ENCODE peak calls at places on chromosomes 1 and 21, in ten cellular contexts. D, I, G, U, O, Q, C, A, R and K are unnamed samples.

GRCh38 chr1:26378088-26378878 is 5.7 kb upstream of the ZNF683 start:
- DNase-seq in D (peak), I (peak), G (peak), U (no peak), O (peak), Q (peak), C (no peak), A (no peak), R (no peak), K (peak)

GRCh38 chr1:204826970-204827369 is 43.7 kb upstream of the NFASC start:
- DNase-seq in D (peak), I (peak), G (peak), U (no peak), O (no peak), Q (peak), C (peak), A (no peak), R (peak), K (peak)

GRCh38 chr1:21696931-21697330 is 27.8 kb upstream of the RAP1GAP start:
- DNase-seq in D (no peak), I (no peak), G (no peak), U (no peak), O (peak), Q (no peak), C (no peak), A (no peak), R (no peak), K (no peak)

GRCh38 chr1:91777630-91778300 is 108.2 kb downstream of the TGFBR3 start:
- DNase-seq in D (no peak), I (no peak), G (no peak), U (no peak), O (no peak), Q (no peak), C (no peak), A (no peak), R (no peak), K (no peak)

GRCh38 chr1:106926748-106927582 is 129.5 kb upstream of the PRMT6 start:
- DNase-seq in D (peak), I (no peak), G (no peak), U (no peak), O (peak), Q (no peak), C (no peak), A (no peak), R (no peak), K (no peak)

GRCh38 chr1:240816472-240816871 is 204.5 kb upstream of the GREM2 start:
- DNase-seq in D (no peak), I (no peak), G (no peak), U (no peak), O (no peak), Q (no peak), C (no peak), A (no peak), R (no peak), K (no peak)

GRCh38 chr1:16906873-16907272 is 11.1 kb downstream of the RNU1-2 start:
- DNase-seq in D (no peak), I (no peak), G (no peak), U (no peak), O (no peak), Q (no peak), C (no peak), A (no peak), R (no peak), K (no peak)

GRCh38 chr21:16912075-16912474 is 600.8 kb upstream of the CXADR start:
- DNase-seq in D (peak), I (no peak), G (peak), U (no peak), O (peak), Q (no peak), C (no peak), A (no peak), R (no peak), K (no peak)

GRCh38 chr1:176501596-176501995 is 38.6 kb downstream of the PAPPA2 start:
- DNase-seq in D (peak), I (no peak), G (no peak), U (no peak), O (no peak), Q (no peak), C (no peak), A (no peak), R (no peak), K (no peak)

GRCh38 chr1:28986296-28986910 is 72.0 kb downstream of the EPB41 start:
- DNase-seq in D (no peak), I (peak), G (peak), U (no peak), O (no peak), Q (no peak), C (no peak), A (no peak), R (no peak), K (peak)

GRCh38 chr1:170221031-170221430 is 75.3 kb downstream of the NTMT2 start:
- DNase-seq in D (peak), I (no peak), G (peak), U (no peak), O (no peak), Q (no peak), C (no peak), A (peak), R (no peak), K (no peak)

GRCh38 chr1:219040291-219040690 is 133.4 kb upstream of the LYPLAL1 start:
- DNase-seq in D (no peak), I (no peak), G (no peak), U (no peak), O (no peak), Q (no peak), C (no peak), A (no peak), R (no peak), K (no peak)

GRCh38 chr1:77234096-77234495 is 14.9 kb upstream of the PIGK start:
- DNase-seq in D (no peak), I (no peak), G (no peak), U (no peak), O (no peak), Q (no peak), C (peak), A (no peak), R (no peak), K (no peak)

GRCh38 chr1:31699341-31699891 is 4.4 kb downstream of the COL16A1 start:
- DNase-seq in D (no peak), I (no peak), G (no peak), U (no peak), O (no peak), Q (no peak), C (no peak), A (no peak), R (no peak), K (peak)

GRCh38 chr1:219296430-219296850 is 122.8 kb downstream of the LYPLAL1 start:
- DNase-seq in D (no peak), I (no peak), G (no peak), U (no peak), O (peak), Q (no peak), C (no peak), A (no peak), R (no peak), K (no peak)

GRCh38 chr1:37323486-37324377 is 150.6 kb upstream of the ZC3H12A start:
- DNase-seq in D (peak), I (peak), G (peak), U (no peak), O (peak), Q (peak), C (peak), A (no peak), R (peak), K (peak)

GRCh38 chr1:96995351-96995750 is 273.8 kb downstream of the PTBP2 start:
- DNase-seq in D (no peak), I (no peak), G (no peak), U (no peak), O (no peak), Q (no peak), C (no peak), A (no peak), R (no peak), K (no peak)

GRCh38 chr1:155106862-155107261 is 20.8 kb upstream of the EFNA1 start:
- DNase-seq in D (no peak), I (no peak), G (no peak), U (no peak), O (no peak), Q (no peak), C (peak), A (no peak), R (no peak), K (no peak)

GRCh38 chr1:85047472-85048295 is 616 bp downstream of the MCOLN3 start:
- DNase-seq in D (no peak), I (no peak), G (no peak), U (no peak), O (no peak), Q (peak), C (peak), A (no peak), R (peak), K (peak)

GRCh38 chr21:37546949-37547614 is 180.5 kb downstream of the DYRK1A start:
- DNase-seq in D (peak), I (peak), G (peak), U (no peak), O (no peak), Q (no peak), C (no peak), A (no peak), R (no peak), K (no peak)

GRCh38 chr1:207017615-207018559 is 14.7 kb downstream of the C1orf116 start:
- DNase-seq in D (no peak), I (no peak), G (no peak), U (peak), O (no peak), Q (no peak), C (no peak), A (no peak), R (no peak), K (no peak)

GRCh38 chr1:186286615-186287317 is 88.3 kb downstream of the TPR start:
- DNase-seq in D (peak), I (no peak), G (peak), U (no peak), O (peak), Q (no peak), C (no peak), A (no peak), R (no peak), K (no peak)

GRCh38 chr21:39620856-39621255 is 8.1 kb downstream of the B3GALT5 start:
- DNase-seq in D (no peak), I (no peak), G (no peak), U (no peak), O (no peak), Q (no peak), C (no peak), A (no peak), R (no peak), K (no peak)

GRCh38 chr1:234164098-234164709 is 209.1 kb upstream of the COA6 start:
- DNase-seq in D (no peak), I (no peak), G (no peak), U (no peak), O (no peak), Q (no peak), C (peak), A (no peak), R (no peak), K (no peak)

GRCh38 chr1:43799656-43800629 is 92.6 kb downstream of the ST3GAL3 start:
- DNase-seq in D (peak), I (no peak), G (peak), U (no peak), O (peak), Q (no peak), C (no peak), A (no peak), R (peak), K (no peak)

GRCh38 chr1:16484501-16484835 is 29.6 kb downstream of the RNU1-1 start:
- DNase-seq in D (no peak), I (no peak), G (no peak), U (no peak), O (no peak), Q (no peak), C (no peak), A (no peak), R (no peak), K (no peak)

GRCh38 chr1:19315378-19316206 is 3.5 kb downstream of the SLC66A1 start:
- DNase-seq in D (peak), I (peak), G (peak), U (no peak), O (peak), Q (no peak), C (no peak), A (no peak), R (no peak), K (peak)

GRCh38 chr1:197919523-197920301 is 2.5 kb downstream of the LHX9 start:
- DNase-seq in D (no peak), I (no peak), G (no peak), U (no peak), O (no peak), Q (no peak), C (peak), A (no peak), R (peak), K (peak)

GRCh38 chr1:205920159-205920558 is 23.1 kb downstream of the SLC26A9 start:
- DNase-seq in D (peak), I (peak), G (peak), U (peak), O (peak), Q (no peak), C (no peak), A (peak), R (no peak), K (no peak)

GRCh38 chr1:95903060-95903459 is 669.0 kb downstream of the RWDD3 start:
- DNase-seq in D (no peak), I (no peak), G (no peak), U (no peak), O (no peak), Q (no peak), C (no peak), A (no peak), R (no peak), K (no peak)

GRCh38 chr1:234713440-234713839 is 103.5 kb upstream of the IRF2BP2 start:
- DNase-seq in D (no peak), I (no peak), G (no peak), U (no peak), O (no peak), Q (no peak), C (no peak), A (no peak), R (no peak), K (no peak)

GRCh38 chr1:168100315-168101002 is 36.3 kb downstream of the GPR161 start:
- DNase-seq in D (no peak), I (no peak), G (no peak), U (no peak), O (no peak), Q (no peak), C (no peak), A (no peak), R (no peak), K (no peak)

GRCh38 chr21:32886339-32886738 is 114.8 kb upstream of the PAXBP1 start:
- DNase-seq in D (peak), I (no peak), G (no peak), U (no peak), O (no peak), Q (no peak), C (no peak), A (no peak), R (no peak), K (no peak)

GRCh38 chr1:9066945-9067807 is 2.3 kb downstream of the SLC2A5 start:
- DNase-seq in D (peak), I (peak), G (peak), U (peak), O (peak), Q (no peak), C (no peak), A (no peak), R (no peak), K (peak)
- TF ChIP-seq CTCF in D (no peak), I (no peak), G (peak), U (no peak), O (peak), Q (no peak), C (no peak), A (no peak), R (no peak), K (no peak)

GRCh38 chr1:238913210-238913609 is 473.2 kb upstream of the CHRM3 start:
- DNase-seq in D (no peak), I (no peak), G (no peak), U (no peak), O (no peak), Q (no peak), C (no peak), A (no peak), R (no peak), K (no peak)

GRCh38 chr1:238914346-238914745 is 472.0 kb upstream of the CHRM3 start:
- DNase-seq in D (no peak), I (no peak), G (no peak), U (no peak), O (no peak), Q (no peak), C (no peak), A (no peak), R (no peak), K (no peak)

GRCh38 chr1:238912148-238912547 is 474.2 kb upstream of the CHRM3 start:
- DNase-seq in D (no peak), I (no peak), G (no peak), U (no peak), O (no peak), Q (no peak), C (no peak), A (no peak), R (no peak), K (no peak)

GRCh38 chr1:238916828-238917227 is 469.5 kb upstream of the CHRM3 start:
- DNase-seq in D (no peak), I (no peak), G (no peak), U (no peak), O (no peak), Q (no peak), C (no peak), A (no peak), R (no peak), K (no peak)
- TF ChIP-seq CTCF in D (no peak), I (no peak), G (no peak), U (no peak), O (no peak), Q (no peak), C (no peak), A (no peak), R (no peak), K (no peak)

DNA sequence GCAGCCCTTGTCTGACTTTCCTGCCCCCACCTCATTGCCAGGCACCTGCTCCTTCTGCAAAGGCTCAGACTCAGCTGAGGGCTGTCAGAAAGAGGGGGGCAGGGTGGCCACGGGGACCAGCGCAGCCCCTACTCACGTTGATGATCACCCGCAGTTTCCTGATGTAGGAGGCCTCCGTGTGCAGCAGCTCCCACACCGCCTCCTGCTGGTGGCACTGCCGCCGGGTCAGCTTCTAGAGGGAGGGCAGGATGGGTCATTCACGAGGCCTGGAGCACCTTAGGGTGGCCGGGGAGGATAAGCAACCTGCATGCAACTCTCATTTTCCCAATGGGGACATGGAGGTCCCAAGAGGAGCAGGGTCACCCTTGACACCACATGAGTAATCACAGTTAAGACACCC is 6.4 kb upstream of the TNFRSF25 start:
- DNase-seq in D (no peak), I (no peak), G (no peak), U (no peak), O (no peak), Q (no peak), C (no peak), A (no peak), R (no peak), K (no peak)
- TF ChIP-seq CTCF in D (peak), I (peak), G (peak), U (no peak), O (peak), Q (peak), C (peak), A (no peak), R (peak), K (peak)

DNA sequence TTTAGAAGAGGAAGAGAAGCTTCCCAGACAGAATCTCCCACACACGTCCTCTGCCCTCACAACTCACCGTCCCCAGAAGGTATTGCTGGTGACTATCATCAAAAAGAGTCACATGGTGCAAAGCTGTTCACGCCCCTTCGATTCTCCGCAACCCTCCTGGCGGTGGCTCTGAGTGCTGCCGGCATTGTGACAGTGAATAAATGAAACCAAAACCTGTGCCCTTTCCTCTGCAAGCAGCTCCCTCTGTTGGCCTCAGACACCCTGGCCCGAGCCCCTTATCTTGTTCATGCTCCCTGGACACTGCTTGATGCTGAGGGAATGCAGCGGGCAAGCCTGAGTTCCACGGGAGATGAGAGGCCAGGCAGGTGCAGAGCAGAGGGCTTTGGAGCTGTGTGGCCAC is 510.3 kb downstream of the NPHP4 start:
- DNase-seq in D (no peak), I (peak), G (no peak), U (no peak), O (no peak), Q (peak), C (no peak), A (no peak), R (peak), K (no peak)
- TF ChIP-seq CTCF in D (no peak), I (no peak), G (no peak), U (no peak), O (no peak), Q (no peak), C (no peak), A (no peak), R (peak), K (no peak)

GRCh38 chr1:56409112-56409691 is 170.2 kb downstream of the PLPP3 start:
- DNase-seq in D (no peak), I (peak), G (no peak), U (peak), O (no peak), Q (no peak), C (peak), A (no peak), R (no peak), K (peak)
- TF ChIP-seq CTCF in D (peak), I (peak), G (no peak), U (peak), O (no peak), Q (peak), C (peak), A (no peak), R (peak), K (peak)

GRCh38 chr1:164718821-164719220 is 159.8 kb downstream of the PBX1 start:
- DNase-seq in D (peak), I (no peak), G (peak), U (no peak), O (peak), Q (no peak), C (no peak), A (no peak), R (no peak), K (no peak)

GRCh38 chr1:164719676-164720075 is 160.7 kb downstream of the PBX1 start:
- DNase-seq in D (no peak), I (peak), G (no peak), U (no peak), O (no peak), Q (no peak), C (no peak), A (no peak), R (no peak), K (no peak)

GRCh38 chr1:164713446-164714204 is 154.6 kb downstream of the PBX1 start:
- DNase-seq in D (peak), I (no peak), G (peak), U (no peak), O (peak), Q (no peak), C (no peak), A (no peak), R (no peak), K (no peak)

GRCh38 chr1:164720329-164721036 is 161.5 kb downstream of the PBX1 start:
- DNase-seq in D (no peak), I (peak), G (no peak), U (no peak), O (no peak), Q (no peak), C (no peak), A (no peak), R (no peak), K (no peak)

DNA sequence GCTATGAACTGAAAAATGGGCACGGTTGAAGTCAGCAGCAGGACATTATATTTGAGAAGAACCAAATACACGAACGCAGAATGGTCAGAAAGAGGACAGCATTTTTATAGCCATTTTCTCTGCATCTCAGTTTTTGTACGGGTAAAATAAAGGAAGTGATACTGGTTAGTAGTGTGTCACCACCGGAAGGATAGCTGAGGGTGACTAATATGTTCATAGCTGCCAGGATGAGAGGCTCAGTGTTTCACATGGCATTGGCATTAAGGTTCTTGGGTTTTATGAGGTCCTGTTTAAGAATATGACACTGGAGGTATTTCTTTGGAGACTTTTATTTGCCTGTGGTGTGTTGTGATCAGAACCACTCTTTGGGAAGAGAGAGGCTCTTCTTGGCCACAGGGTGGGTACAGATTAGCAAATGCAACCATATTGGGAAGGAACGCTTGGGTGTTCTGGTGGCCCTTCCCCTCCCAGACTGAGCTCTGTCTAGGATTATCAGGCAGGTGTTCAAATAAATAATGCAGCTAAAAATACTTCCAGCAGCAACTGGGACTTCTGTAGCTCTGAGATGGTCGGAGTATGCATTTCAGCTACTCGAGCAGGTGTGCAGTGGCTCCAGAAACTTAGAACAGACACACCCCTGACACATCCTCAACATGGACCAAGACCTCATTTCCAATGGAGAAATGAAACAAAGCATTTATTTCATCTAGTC is 158.2 kb downstream of the PBX1 start:
- DNase-seq in D (peak), I (peak), G (no peak), U (no peak), O (peak), Q (no peak), C (no peak), A (no peak), R (no peak), K (no peak)
- TF ChIP-seq CTCF in D (no peak), I (no peak), G (no peak), U (no peak), O (no peak), Q (no peak), C (no peak), A (no peak), R (no peak), K (no peak)